ENCODE peak calls at places on chromosome 15, in seven cellular contexts. L is ureter; K is SJSA1; A is fibroblast of the conjunctiva; Q is stimulated activated CD4-positive, alpha-beta T cell treated with anti-CD3 and anti-CD28 coated beads, Interleukin-1b, Interleukin-23, amount 100 ng/mL, for 48 hours; O is right lobe of liver; C is activated naive CD4-positive, alpha-beta T cell treated with anti-CD3 and anti-CD28 coated beads, Interleukin-2, amount 10 ng/mL, durations not matched to agents 7 days and 5 days. N is an unnamed sample.
A peak's percentile ranks its signal among the peaks of the same experiment; 100 is the strongest.

GRCh38 chr15:76433798-76434400 is 97.3 kb downstream of the ISL2 start:
- DNase-seq in L (no peak), K (no peak), A (no peak), Q (no peak), O (no peak), C (no peak), N (no peak)

GRCh38 chr15:34889486-34889885 is 80.1 kb downstream of the AQR start:
- DNase-seq in L (no peak), K (no peak), A (no peak), Q (no peak), O (no peak), C (no peak), N (no peak)

GRCh38 chr15:52193791-52194190 is 2.6 kb upstream of the GNB5 start:
- DNase-seq in L (no peak), K (no peak), A (no peak), Q (no peak), O (no peak), C (no peak), N (no peak)

GRCh38 chr15:100433304-100433703 is 91.5 kb upstream of the ADAMTS17 start:
- DNase-seq in L (no peak), K (no peak), A (no peak), Q (no peak), O (no peak), C (no peak), N (no peak)

GRCh38 chr15:63044645-63045437 is 2.3 kb downstream of the TPM1 start:
- DNase-seq in L (no peak), K (peak; percentile 77), A (no peak), Q (no peak), O (no peak), C (no peak), N (no peak)

GRCh38 chr15:60062826-60063225 is 58.7 kb downstream of the FOXB1 start:
- DNase-seq in L (no peak), K (no peak), A (peak; percentile 35), Q (no peak), O (no peak), C (no peak), N (no peak)

GRCh38 chr15:87577336-87577735 is 679.2 kb downstream of the NTRK3 start:
- DNase-seq in L (no peak), K (no peak), A (no peak), Q (no peak), O (no peak), C (no peak), N (no peak)

GRCh38 chr15:42804739-42805138 is 67.8 kb upstream of the CDAN1 start:
- DNase-seq in L (no peak), K (no peak), A (no peak), Q (no peak), O (no peak), C (no peak), N (no peak)

GRCh38 chr15:76460347-76460746 is 123.8 kb downstream of the ISL2 start:
- DNase-seq in L (no peak), K (no peak), A (no peak), Q (no peak), O (no peak), C (no peak), N (no peak)

N was measured in hypothalamus.